ENCODE peak calls at places on chromosomes 5 and 9, in nine cellular contexts. R is naive thymus-derived CD4-positive, alpha-beta T cell; H is GM23248; N is foreskin keratinocyte; J is fibroblast of lung; C is GM12891; I is iris pigment epithelial cell; P is T-cell; F is upper lobe of right lung. V is an unnamed sample.

GRCh38 chr9:115114084-115114483 is 3.9 kb downstream of the TNC start:
- DNase-seq in R (no peak), I (no peak), N (no peak), J (no peak), H (no peak), F (no peak), P (no peak), C (no peak), V (no peak)

GRCh38 chr9:115400801-115401200 is 282.8 kb upstream of the TNC start:
- DNase-seq in P (no peak), F (no peak), H (peak), I (peak), R (no peak), J (peak), C (no peak), N (no peak), V (no peak)

GRCh38 chr5:144522698-144523097 is 352.0 kb downstream of the KCTD16 start:
- DNase-seq in R (no peak), F (no peak), C (no peak), I (no peak), H (no peak), J (no peak), P (no peak), N (no peak), V (no peak)

GRCh38 chr5:73093943-73094342 is 26.4 kb upstream of the TMEM171 start:
- DNase-seq in H (peak), F (no peak), R (no peak), J (peak), P (no peak), C (no peak), N (no peak), I (peak), V (no peak)

GRCh38 chr5:126984632-126985031 is 45.7 kb downstream of the MARCHF3 start:
- DNase-seq in P (no peak), H (peak), N (no peak), J (peak), R (no peak), C (no peak), I (no peak), F (no peak), V (no peak)

GRCh38 chr5:14816374-14816998 is 55.1 kb downstream of the ANKH start:
- DNase-seq in C (no peak), F (no peak), P (no peak), N (peak), I (peak), H (peak), R (no peak), J (peak), V (no peak)

GRCh38 chr5:7886849-7887460 is 18.0 kb downstream of the MTRR start:
- DNase-seq in J (peak), C (no peak), P (no peak), R (no peak), N (no peak), F (no peak), H (peak), I (peak), V (peak)

GRCh38 chr5:77326142-77326541 is 115.7 kb downstream of the PDE8B start:
- DNase-seq in F (no peak), N (no peak), H (no peak), R (no peak), C (no peak), J (no peak), P (no peak), I (no peak), V (no peak)

GRCh38 chr9:32472344-32472743 is 53.7 kb downstream of the RIGI start:
- DNase-seq in I (no peak), P (no peak), F (no peak), J (no peak), C (no peak), N (no peak), H (no peak), R (no peak), V (no peak)

GRCh38 chr5:111117149-111117548 is 25.0 kb downstream of the WDR36 start:
- DNase-seq in C (no peak), R (no peak), P (no peak), J (no peak), N (no peak), H (no peak), F (no peak), I (no peak), V (peak)

V was measured in iPS-NIHi11.